ENCODE peak calls at places on chromosomes 3 and 15, in five cellular contexts. B, S, C, A and N are unnamed samples.

GRCh38 chr3:151248772-151249366 is 29.5 kb downstream of the P2RY14 start:
- DNase-seq in B (no peak), S (no peak), C (no peak), A (no peak), N (no peak)

GRCh38 chr3:35528728-35529127 is 110.6 kb upstream of the ARPP21 start:
- DNase-seq in B (no peak), S (peak; percentile 12), C (no peak), A (peak; percentile 60), N (no peak)

GRCh38 chr15:39362832-39363561 is 217.9 kb upstream of the THBS1 start:
- DNase-seq in B (peak; percentile 96), S (peak; percentile 92), C (no peak), A (peak; percentile 98), N (no peak)

GRCh38 chr3:75305901-75306300 is 358.2 kb upstream of the FRG2C start:
- DNase-seq in B (no peak), S (no peak), C (no peak), A (no peak), N (no peak)

GRCh38 chr3:129530331-129530761 is 1.9 kb downstream of the RHO start:
- DNase-seq in B (peak; percentile 56), S (no peak), C (no peak), A (peak; percentile 40), N (no peak)

GRCh38 chr3:120393252-120393651 is 44.1 kb upstream of the LRRC58 start:
- DNase-seq in B (no peak), S (no peak), C (no peak), A (no peak), N (no peak)

GRCh38 chr15:74238984-74239645 is 3.0 kb downstream of the CCDC33 start:
- DNase-seq in B (no peak), S (no peak), C (no peak), A (no peak), N (no peak)

GRCh38 chr3:16932877-16933276 is 48.1 kb downstream of the PLCL2 start:
- DNase-seq in B (no peak), S (no peak), C (no peak), A (no peak), N (no peak)

GRCh38 chr3:69121513-69121912 is 882 bp downstream of the LMOD3 start:
- DNase-seq in B (no peak), S (no peak), C (no peak), A (no peak), N (no peak)

GRCh38 chr3:57555316-57555715 is 758 bp upstream of the PDE12 start:
- DNase-seq in B (no peak), S (no peak), C (no peak), A (no peak), N (no peak)

GRCh38 chr3:10845839-10846656 is 30.0 kb downstream of the SLC6A11 start:
- DNase-seq in B (no peak), S (no peak), C (no peak), A (no peak), N (no peak)

GRCh38 chr3:194986208-194987043 is 284.5 kb downstream of the XXYLT1 start:
- DNase-seq in B (no peak), S (no peak), C (no peak), A (peak; percentile 29), N (peak; percentile 99)

GRCh38 chr3:52144034-52144795 is 10.0 kb downstream of the POC1A start:
- DNase-seq in B (peak; percentile 41), S (peak; percentile 81), C (peak; percentile 79), A (peak; percentile 84), N (peak; percentile 88)

GRCh38 chr3:50288387-50289007 is 3.7 kb downstream of the IFRD2 start:
- DNase-seq in B (no peak), S (no peak), C (no peak), A (no peak), N (no peak)

GRCh38 chr15:81133782-81134461 is at the start of gene CFAP161:
- DNase-seq in B (no peak), S (peak; percentile 38), C (peak; percentile 26), A (peak; percentile 49), N (peak; percentile 62)

GRCh38 chr3:177852408-177852807 is 655.1 kb upstream of the TBL1XR1 start:
- DNase-seq in B (no peak), S (no peak), C (no peak), A (peak; percentile 14), N (no peak)

GRCh38 chr3:80688814-80689213 is 921.0 kb upstream of the ROBO1 start:
- DNase-seq in B (no peak), S (peak; percentile 48), C (no peak), A (peak; percentile 50), N (peak; percentile 51)

GRCh38 chr15:67082007-67082536 is 16.7 kb downstream of the SMAD3 start:
- DNase-seq in B (no peak), S (no peak), C (peak; percentile 66), A (no peak), N (no peak)

GRCh38 chr3:197595470-197596185 is 39.9 kb upstream of the BDH1 start:
- DNase-seq in B (no peak), S (no peak), C (no peak), A (no peak), N (no peak)

GRCh38 chr3:106332135-106332534 is 463.3 kb upstream of the CBLB start:
- DNase-seq in B (no peak), S (no peak), C (no peak), A (no peak), N (no peak)

GRCh38 chr3:42023380-42023779 is 61.5 kb upstream of the ULK4 start:
- DNase-seq in B (no peak), S (no peak), C (no peak), A (no peak), N (no peak)

GRCh38 chr15:78368671-78369070 is 28.5 kb downstream of the CRABP1 start:
- DNase-seq in B (no peak), S (peak; percentile 3), C (no peak), A (peak; percentile 9), N (peak; percentile 22)

GRCh38 chr3:10011644-10012043 is 14.6 kb upstream of the FANCD2 start:
- DNase-seq in B (no peak), S (no peak), C (no peak), A (no peak), N (no peak)

DNA sequence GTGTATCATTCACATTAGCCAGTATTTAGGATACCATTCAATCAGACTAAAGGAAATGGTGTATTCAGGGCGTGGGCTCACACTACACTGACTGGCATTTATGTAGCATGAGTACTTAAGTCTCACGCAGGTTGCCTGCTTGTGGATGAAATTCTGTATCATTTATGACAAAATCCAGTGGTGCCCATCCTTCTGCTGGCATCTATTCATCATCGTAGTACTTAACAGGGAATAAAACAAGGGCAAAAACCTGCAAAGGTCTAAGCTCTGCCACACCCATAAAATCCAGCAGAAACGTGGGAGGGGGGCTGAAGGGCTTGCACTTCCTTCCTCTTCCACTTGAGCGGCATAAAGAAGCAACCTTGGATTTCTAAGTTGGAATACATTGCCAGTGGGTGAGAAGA is 2.7 kb downstream of the GAP43 start:
- DNase-seq in B (no peak), S (no peak), C (no peak), A (no peak), N (no peak)
- TF ChIP-seq CTCF in B (no peak), S (no peak), C (no peak), A (no peak), N (no peak)

GRCh38 chr3:158672293-158673176 is at the start of gene LXN:
- DNase-seq in B (peak; percentile 33), S (peak; percentile 93), C (peak; percentile 80), A (peak; percentile 87), N (peak; percentile 91)
- TF ChIP-seq CTCF in B (peak; percentile 96), S (peak; percentile 96), C (peak; percentile 80), A (peak; percentile 88), N (peak; percentile 95)

DNA sequence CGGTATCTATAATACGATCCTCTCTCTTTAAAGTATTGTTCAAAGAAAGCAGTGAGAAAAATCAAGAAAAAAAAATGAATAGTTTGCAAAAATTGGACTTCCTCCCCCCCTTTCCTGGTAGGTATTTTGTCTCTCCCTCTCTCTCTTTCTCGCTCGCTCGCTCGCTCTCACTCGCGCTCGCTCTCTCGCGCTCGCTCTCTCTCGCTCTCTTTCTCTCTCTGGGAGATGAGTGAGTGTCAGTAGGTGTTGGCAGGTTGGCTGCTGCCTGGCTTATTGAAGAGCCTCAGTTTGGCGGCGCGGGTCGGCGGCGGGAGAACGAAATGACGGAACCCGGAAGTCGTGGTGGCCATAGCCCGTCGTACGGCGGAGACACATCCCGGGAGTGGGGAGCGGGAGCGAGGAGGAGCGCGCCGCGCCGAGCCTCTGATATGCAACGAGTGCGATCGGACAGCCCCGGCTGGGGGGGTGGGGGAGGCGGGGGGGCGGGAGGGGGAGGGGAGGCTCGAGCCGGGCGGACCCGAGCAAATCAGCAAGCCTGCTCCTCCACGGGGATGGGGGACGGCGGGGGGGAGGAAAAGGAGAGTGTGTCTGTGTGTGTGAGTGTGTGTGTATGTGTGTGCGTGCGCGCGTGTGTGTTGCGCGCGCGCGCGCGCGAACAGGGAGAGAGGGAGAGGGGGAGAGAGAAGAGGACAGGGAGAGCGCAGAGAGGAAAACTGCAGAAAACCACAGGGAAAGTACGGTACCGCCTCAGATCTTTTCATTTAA is at the start of gene MEIS2:
- DNase-seq in B (peak; percentile 90), S (peak; percentile 79), C (no peak), A (peak; percentile 96), N (peak; percentile 88)
- TF ChIP-seq CTCF in B (no peak), S (no peak), C (no peak), A (no peak), N (no peak)

GRCh38 chr3:53264718-53265117 is 8.9 kb upstream of the TKT start:
- DNase-seq in B (no peak), S (no peak), C (no peak), A (no peak), N (no peak)

GRCh38 chr3:53274938-53275666 is 19.3 kb upstream of the TKT start:
- DNase-seq in B (no peak), S (no peak), C (no peak), A (no peak), N (no peak)

GRCh38 chr3:53267766-53268165 is 11.9 kb upstream of the TKT start:
- DNase-seq in B (no peak), S (no peak), C (no peak), A (no peak), N (no peak)

GRCh38 chr3:53273271-53273670 is 17.4 kb upstream of the TKT start:
- DNase-seq in B (no peak), S (no peak), C (no peak), A (no peak), N (no peak)

GRCh38 chr3:53269888-53270880 is 14.4 kb upstream of the TKT start:
- DNase-seq in B (peak; percentile 93), S (peak; percentile 91), C (no peak), A (peak; percentile 97), N (peak; percentile 100)
- TF ChIP-seq CTCF in B (no peak), S (no peak), C (no peak), A (no peak), N (peak; percentile 3)

GRCh38 chr15:79615754-79616153 is 183.6 kb downstream of the MINAR1 start:
- DNase-seq in B (no peak), S (no peak), C (no peak), A (no peak), N (no peak)
- TF ChIP-seq CTCF in B (no peak), S (no peak), C (no peak), A (no peak), N (no peak)

DNA sequence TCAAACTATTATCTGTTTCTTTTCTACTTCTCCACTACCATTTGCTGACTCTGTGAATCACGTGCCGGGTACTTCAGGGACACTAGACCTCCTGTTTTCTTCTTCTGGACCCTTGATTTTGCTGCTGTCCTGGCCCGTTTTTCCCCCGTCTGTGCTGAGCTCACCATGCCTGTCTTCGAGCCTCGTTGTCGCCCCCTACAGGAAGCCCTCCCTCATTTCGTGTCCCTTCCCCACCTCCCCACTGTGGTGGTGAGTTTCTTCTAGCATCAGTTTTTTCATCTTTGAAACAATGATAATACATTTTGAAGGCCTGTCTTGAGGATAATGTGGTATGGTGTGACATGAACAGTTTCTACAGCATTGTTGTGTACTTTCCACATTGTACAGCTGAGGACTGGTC is 12.8 kb downstream of the GABRG3 start:
- DNase-seq in B (no peak), S (no peak), C (no peak), A (no peak), N (no peak)
- TF ChIP-seq CTCF in B (no peak), S (peak; percentile 6), C (no peak), A (no peak), N (no peak)